ENCODE peak calls at places on chromosomes 6 and 20, in four cellular contexts. G is lower leg skin, O is sigmoid colon, P is Calu3. T is an unnamed sample.

GRCh38 chr6:79630883-79631799 is at the start of gene SH3BGRL2:
- DNase-seq in G (peak), O (peak), P (peak), T (no peak)

GRCh38 chr6:41488392-41489129 is 57.6 kb upstream of the FOXP4 start:
- DNase-seq in G (no peak), O (no peak), P (no peak), T (peak)

GRCh38 chr6:45494734-45495133 is 117.0 kb upstream of the SUPT3H start:
- DNase-seq in G (no peak), O (no peak), P (no peak), T (no peak)

GRCh38 chr6:35216832-35217811 is 3.4 kb downstream of the SCUBE3 start:
- DNase-seq in G (no peak), O (no peak), P (no peak), T (no peak)

GRCh38 chr6:43173496-43174262 is 2.6 kb downstream of the SRF start:
- DNase-seq in G (no peak), O (peak), P (no peak), T (no peak)

GRCh38 chr6:44704240-44705150 is 317.0 kb downstream of the CDC5L start:
- DNase-seq in G (no peak), O (no peak), P (no peak), T (no peak)

GRCh38 chr20:18879262-18879661 is 65.7 kb downstream of the SCP2D1 start:
- DNase-seq in G (no peak), O (no peak), P (peak), T (no peak)

GRCh38 chr20:33790571-33790970 is 20.6 kb upstream of the CHMP4B start:
- DNase-seq in G (no peak), O (peak), P (peak), T (no peak)

GRCh38 chr6:161949531-161949930 is 675.7 kb upstream of the AGPAT4 start:
- DNase-seq in G (no peak), O (no peak), P (no peak), T (no peak)

GRCh38 chr6:109239192-109239917 is 142.9 kb downstream of the CD164 start:
- DNase-seq in G (no peak), O (no peak), P (no peak), T (peak)

GRCh38 chr20:48776306-48776705 is 51.5 kb downstream of the PREX1 start:
- DNase-seq in G (no peak), O (no peak), P (no peak), T (peak)

GRCh38 chr6:39416728-39417127 is 94.2 kb upstream of the KCNK16 start:
- DNase-seq in G (no peak), O (no peak), P (peak), T (no peak)

GRCh38 chr6:42361036-42361435 is 90.7 kb downstream of the TRERF1 start:
- DNase-seq in G (no peak), O (peak), P (no peak), T (no peak)

GRCh38 chr6:9612489-9612888 is 802.4 kb downstream of the TFAP2A start:
- DNase-seq in G (no peak), O (no peak), P (no peak), T (peak)

GRCh38 chr20:9555781-9556180 is 41.4 kb downstream of the LAMP5 start:
- DNase-seq in G (no peak), O (no peak), P (no peak), T (peak)

GRCh38 chr20:17571967-17572638 is 2.2 kb downstream of the DSTN start:
- DNase-seq in G (no peak), O (no peak), P (no peak), T (no peak)

GRCh38 chr20:50331469-50332251 is 141.0 kb downstream of the CEBPB start:
- DNase-seq in G (peak), O (peak), P (peak), T (no peak)

GRCh38 chr6:111990214-111990613 is 63.7 kb upstream of the CCN6 start:
- DNase-seq in G (no peak), O (no peak), P (no peak), T (no peak)

GRCh38 chr6:13212096-13212495 is 116.2 kb downstream of the TBC1D7 start:
- DNase-seq in G (no peak), O (no peak), P (no peak), T (no peak)

GRCh38 chr6:54847799-54848597 is 1.4 kb downstream of the FAM83B start:
- DNase-seq in G (peak), O (no peak), P (peak), T (no peak)

GRCh38 chr20:48604426-48604825 is 223.4 kb downstream of the PREX1 start:
- DNase-seq in G (no peak), O (peak), P (no peak), T (no peak)

GRCh38 chr6:36677059-36677749 is 1.3 kb upstream of the CDKN1A start:
- DNase-seq in G (no peak), O (no peak), P (no peak), T (no peak)

GRCh38 chr6:26411751-26412150 is 9.7 kb downstream of the BTN3A1 start:
- DNase-seq in G (no peak), O (no peak), P (no peak), T (peak)

GRCh38 chr6:25202505-25202904 is 76.7 kb upstream of the CARMIL1 start:
- DNase-seq in G (no peak), O (no peak), P (no peak), T (peak)

GRCh38 chr6:3876131-3876530 is 27.0 kb downstream of the FAM50B start:
- DNase-seq in G (peak), O (no peak), P (no peak), T (no peak)

GRCh38 chr6:786946-787763 is 94.2 kb upstream of the EXOC2 start:
- DNase-seq in G (no peak), O (no peak), P (no peak), T (no peak)

GRCh38 chr6:159042003-159042823 is 2.6 kb downstream of the TAGAP start:
- DNase-seq in G (no peak), O (peak), P (peak), T (peak)
- TF ChIP-seq CTCF in G (peak), O (peak), P (peak), T (peak)

GRCh38 chr6:93721386-93722048 is 302.2 kb upstream of the EPHA7 start:
- DNase-seq in G (no peak), O (no peak), P (no peak), T (no peak)
- TF ChIP-seq CTCF in G (no peak), O (no peak), P (no peak), T (no peak)

GRCh38 chr20:21258411-21258810 is 44.7 kb upstream of the XRN2 start:
- DNase-seq in G (no peak), O (no peak), P (no peak), T (no peak)
- TF ChIP-seq CTCF in G (no peak), O (no peak), P (no peak), T (no peak)

DNA sequence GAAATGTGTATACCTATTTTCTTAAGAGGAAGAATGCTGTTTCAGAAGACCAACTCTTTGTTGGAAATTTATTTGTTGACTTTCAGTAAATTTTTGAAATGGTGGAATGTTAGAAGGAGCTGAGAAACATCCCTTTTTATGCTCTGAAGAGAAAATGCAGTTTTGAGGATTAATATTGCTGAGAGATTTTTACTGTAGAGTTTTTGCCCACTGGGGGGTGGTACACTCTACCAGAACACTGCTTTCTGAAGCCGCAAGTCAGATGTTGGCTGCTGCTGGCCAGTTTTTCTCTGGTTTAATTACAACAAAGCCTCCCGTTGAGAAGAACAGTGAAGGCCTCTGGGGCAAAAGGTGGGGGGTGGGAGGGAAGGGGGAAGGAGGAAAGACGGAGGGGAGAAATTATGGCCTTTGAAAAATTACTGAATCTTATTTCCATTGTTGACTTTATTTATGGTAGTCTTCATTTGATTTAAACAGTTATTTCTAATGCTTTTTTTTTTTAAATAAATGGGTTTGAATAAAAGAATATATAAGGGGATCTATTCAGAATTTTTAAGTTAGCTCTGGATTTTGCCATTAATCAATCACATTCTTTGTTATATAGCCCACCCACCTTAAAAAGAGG is 3.0 kb downstream of the FLRT3 start:
- DNase-seq in G (no peak), O (peak), P (peak), T (no peak)
- TF ChIP-seq CTCF in G (no peak), O (peak), P (peak), T (no peak)

DNA sequence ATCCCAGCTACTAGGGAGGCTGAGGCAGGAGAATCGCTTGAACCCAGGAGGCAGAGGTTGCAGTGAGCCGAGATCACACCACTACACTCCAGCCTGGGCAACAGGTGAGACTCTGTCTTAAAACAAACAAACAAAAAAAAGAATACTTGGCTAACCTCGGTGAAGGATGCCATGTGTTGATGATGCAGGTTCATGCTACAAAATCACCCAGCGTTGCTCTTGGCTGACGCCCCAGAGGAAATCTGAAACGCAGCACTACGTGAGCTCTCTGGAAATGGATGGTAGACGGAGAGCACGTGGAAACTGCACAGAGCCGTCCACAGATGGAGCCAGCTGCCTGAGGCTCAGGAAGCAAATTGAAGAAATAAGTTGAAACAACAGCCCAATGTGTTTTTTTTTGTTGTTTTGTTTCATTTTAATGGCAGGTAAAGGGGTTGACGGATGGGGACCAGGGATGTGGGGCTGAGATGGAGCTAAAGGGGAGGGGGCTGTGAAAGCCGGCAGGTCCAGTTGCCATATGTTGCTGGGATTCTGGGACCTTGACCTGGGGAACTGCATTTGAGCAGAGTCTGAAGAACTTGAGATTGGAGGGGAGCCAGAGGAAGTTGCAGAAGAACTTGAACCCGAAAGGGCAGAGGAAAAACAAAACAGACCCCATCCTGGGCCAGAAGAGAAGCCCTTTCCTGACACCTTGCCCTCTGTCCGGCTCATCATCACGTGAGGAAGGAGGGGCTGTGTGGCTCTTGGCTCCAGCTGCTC is 12.8 kb upstream of the MANBAL start:
- DNase-seq in G (no peak), O (peak), P (peak), T (peak)
- TF ChIP-seq CTCF in G (no peak), O (no peak), P (no peak), T (peak)

DNA sequence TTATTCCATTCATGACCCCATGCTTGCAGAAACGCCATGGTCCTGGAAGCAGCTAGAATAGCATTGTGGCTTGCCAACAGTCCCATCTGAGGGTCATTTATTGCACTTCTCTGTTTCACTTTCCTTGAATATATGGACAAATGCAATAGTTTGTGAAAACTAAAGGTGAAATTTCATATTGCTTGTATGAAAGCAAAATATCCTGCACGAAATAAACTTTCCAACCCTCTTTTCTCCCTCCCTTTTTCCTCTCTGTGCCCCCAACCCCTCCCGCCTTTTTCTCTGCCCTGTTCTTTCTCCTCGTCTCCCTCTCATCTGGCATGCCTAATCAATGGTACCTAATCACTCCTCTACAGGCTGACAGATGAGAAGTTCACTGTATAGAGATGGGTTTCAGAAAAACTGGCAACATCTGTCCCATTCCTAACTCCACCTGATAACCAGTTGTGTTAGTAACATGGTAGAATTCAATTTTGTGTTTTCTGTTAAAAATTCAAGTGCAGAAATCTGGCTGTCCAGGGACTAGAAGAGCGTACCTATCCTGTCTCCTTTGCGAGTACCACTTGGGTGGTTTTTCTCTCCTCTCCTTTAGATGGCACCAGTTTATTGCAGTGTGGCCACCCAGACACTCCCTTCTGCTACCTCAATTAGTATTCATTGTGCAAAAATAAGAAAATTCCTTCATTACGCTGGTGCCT is 198.6 kb downstream of the FOXA2 start:
- DNase-seq in G (no peak), O (no peak), P (peak), T (no peak)
- TF ChIP-seq CTCF in G (no peak), O (no peak), P (no peak), T (no peak)

GRCh38 chr6:29509239-29509638 is 21.5 kb upstream of the MAS1L start:
- DNase-seq in G (no peak), O (no peak), P (no peak), T (no peak)

GRCh38 chr6:29509711-29510110 is 22.0 kb upstream of the MAS1L start:
- DNase-seq in G (no peak), O (no peak), P (no peak), T (no peak)

GRCh38 chr6:29510746-29511300 is 23.1 kb upstream of the MAS1L start:
- DNase-seq in G (no peak), O (no peak), P (no peak), T (no peak)

GRCh38 chr6:29507319-29507718 is 19.6 kb upstream of the MAS1L start:
- DNase-seq in G (no peak), O (no peak), P (no peak), T (no peak)

GRCh38 chr6:29510202-29510601 is 22.4 kb upstream of the MAS1L start:
- DNase-seq in G (no peak), O (no peak), P (no peak), T (no peak)
- TF ChIP-seq CTCF in G (no peak), O (no peak), P (no peak), T (no peak)